ENCODE peak calls at places on chromosome 14, in six cellular contexts. One of them, this sample, is unnamed.

GRCh38 chr14:50932592-50933500 is 11.4 kb downstream of the PYGL start:
- DNase-seq in LNCaP clone FGC: no peak
- DNase-seq in psoas muscle: no peak
- DNase-seq in adrenal gland: no peak
- DNase-seq in fibroblast of villous mesenchyme: no peak
- DNase-seq in astrocyte of the spinal cord: no peak
- DNase-seq in this sample: no peak

GRCh38 chr14:100862277-100862676 is 36.4 kb downstream of the MEG3 start:
- DNase-seq in LNCaP clone FGC: no peak
- DNase-seq in psoas muscle: no peak
- DNase-seq in adrenal gland: peak
- DNase-seq in fibroblast of villous mesenchyme: no peak
- DNase-seq in astrocyte of the spinal cord: no peak
- DNase-seq in this sample: no peak

GRCh38 chr14:102496955-102497744 is 12.4 kb downstream of the ANKRD9 start:
- DNase-seq in LNCaP clone FGC: no peak
- DNase-seq in psoas muscle: no peak
- DNase-seq in adrenal gland: no peak
- DNase-seq in fibroblast of villous mesenchyme: no peak
- DNase-seq in astrocyte of the spinal cord: no peak
- DNase-seq in this sample: no peak

GRCh38 chr14:94505641-94506040 is 3.6 kb downstream of the SERPINA12 start:
- DNase-seq in LNCaP clone FGC: no peak
- DNase-seq in psoas muscle: no peak
- DNase-seq in adrenal gland: peak
- DNase-seq in fibroblast of villous mesenchyme: no peak
- DNase-seq in astrocyte of the spinal cord: no peak
- DNase-seq in this sample: no peak

GRCh38 chr14:53954551-53955233 is 1.9 kb downstream of the BMP4 start:
- DNase-seq in LNCaP clone FGC: no peak
- DNase-seq in psoas muscle: peak
- DNase-seq in adrenal gland: no peak
- DNase-seq in fibroblast of villous mesenchyme: peak
- DNase-seq in astrocyte of the spinal cord: peak
- DNase-seq in this sample: peak

GRCh38 chr14:40656301-40656700 is 950.4 kb upstream of the LRFN5 start:
- DNase-seq in LNCaP clone FGC: no peak
- DNase-seq in psoas muscle: no peak
- DNase-seq in adrenal gland: no peak
- DNase-seq in fibroblast of villous mesenchyme: no peak
- DNase-seq in astrocyte of the spinal cord: no peak
- DNase-seq in this sample: no peak

GRCh38 chr14:64845878-64846277 is 33.8 kb downstream of the SPTB start:
- DNase-seq in LNCaP clone FGC: no peak
- DNase-seq in psoas muscle: no peak
- DNase-seq in adrenal gland: no peak
- DNase-seq in fibroblast of villous mesenchyme: peak
- DNase-seq in astrocyte of the spinal cord: peak
- DNase-seq in this sample: no peak

GRCh38 chr14:68113328-68113930 is 293.9 kb downstream of the RAD51B start:
- DNase-seq in LNCaP clone FGC: no peak
- DNase-seq in psoas muscle: no peak
- DNase-seq in adrenal gland: no peak
- DNase-seq in fibroblast of villous mesenchyme: peak
- DNase-seq in astrocyte of the spinal cord: no peak
- DNase-seq in this sample: peak

GRCh38 chr14:71524321-71524982 is 407.8 kb upstream of the RGS6 start:
- DNase-seq in LNCaP clone FGC: no peak
- DNase-seq in psoas muscle: no peak
- DNase-seq in adrenal gland: no peak
- DNase-seq in fibroblast of villous mesenchyme: no peak
- DNase-seq in astrocyte of the spinal cord: no peak
- DNase-seq in this sample: no peak

GRCh38 chr14:91839754-91840153 is 27.6 kb downstream of the TC2N start:
- DNase-seq in LNCaP clone FGC: no peak
- DNase-seq in psoas muscle: no peak
- DNase-seq in adrenal gland: no peak
- DNase-seq in fibroblast of villous mesenchyme: no peak
- DNase-seq in astrocyte of the spinal cord: no peak
- DNase-seq in this sample: no peak

GRCh38 chr14:83638725-83639124 is 1891.2 kb upstream of the FLRT2 start:
- DNase-seq in LNCaP clone FGC: no peak
- DNase-seq in psoas muscle: no peak
- DNase-seq in adrenal gland: no peak
- DNase-seq in fibroblast of villous mesenchyme: no peak
- DNase-seq in astrocyte of the spinal cord: no peak
- DNase-seq in this sample: no peak

GRCh38 chr14:101466456-101467180 is 94.7 kb upstream of the DIO3 start:
- DNase-seq in LNCaP clone FGC: no peak
- DNase-seq in psoas muscle: no peak
- DNase-seq in adrenal gland: peak
- DNase-seq in fibroblast of villous mesenchyme: no peak
- DNase-seq in astrocyte of the spinal cord: no peak
- DNase-seq in this sample: no peak

GRCh38 chr14:52369305-52369781 is 55.2 kb downstream of the PTGER2 start:
- DNase-seq in LNCaP clone FGC: no peak
- DNase-seq in psoas muscle: peak
- DNase-seq in adrenal gland: no peak
- DNase-seq in fibroblast of villous mesenchyme: peak
- DNase-seq in astrocyte of the spinal cord: peak
- DNase-seq in this sample: peak

GRCh38 chr14:36976571-36977023 is 195.8 kb downstream of the SLC25A21 start:
- DNase-seq in LNCaP clone FGC: no peak
- DNase-seq in psoas muscle: no peak
- DNase-seq in adrenal gland: no peak
- DNase-seq in fibroblast of villous mesenchyme: no peak
- DNase-seq in astrocyte of the spinal cord: peak
- DNase-seq in this sample: peak

GRCh38 chr14:64792871-64793560 is 86.7 kb downstream of the SPTB start:
- DNase-seq in LNCaP clone FGC: no peak
- DNase-seq in psoas muscle: no peak
- DNase-seq in adrenal gland: no peak
- DNase-seq in fibroblast of villous mesenchyme: no peak
- DNase-seq in astrocyte of the spinal cord: no peak
- DNase-seq in this sample: no peak

GRCh38 chr14:100614803-100615202 is 27.6 kb upstream of the BEGAIN start:
- DNase-seq in LNCaP clone FGC: no peak
- DNase-seq in psoas muscle: no peak
- DNase-seq in adrenal gland: no peak
- DNase-seq in fibroblast of villous mesenchyme: no peak
- DNase-seq in astrocyte of the spinal cord: no peak
- DNase-seq in this sample: no peak

GRCh38 chr14:101122855-101123129 is 219.3 kb upstream of the RTL1 start:
- DNase-seq in LNCaP clone FGC: no peak
- DNase-seq in psoas muscle: no peak
- DNase-seq in adrenal gland: peak
- DNase-seq in fibroblast of villous mesenchyme: no peak
- DNase-seq in astrocyte of the spinal cord: no peak
- DNase-seq in this sample: no peak

GRCh38 chr14:86639146-86639545 is 1109.2 kb downstream of the FLRT2 start:
- DNase-seq in LNCaP clone FGC: no peak
- DNase-seq in psoas muscle: no peak
- DNase-seq in adrenal gland: no peak
- DNase-seq in fibroblast of villous mesenchyme: no peak
- DNase-seq in astrocyte of the spinal cord: no peak
- DNase-seq in this sample: peak

GRCh38 chr14:33475623-33476022 is 475.3 kb downstream of the EGLN3 start:
- DNase-seq in LNCaP clone FGC: no peak
- DNase-seq in psoas muscle: no peak
- DNase-seq in adrenal gland: peak
- DNase-seq in fibroblast of villous mesenchyme: peak
- DNase-seq in astrocyte of the spinal cord: peak
- DNase-seq in this sample: peak

GRCh38 chr14:72904840-72905561 is 11.1 kb upstream of the DPF3 start:
- DNase-seq in LNCaP clone FGC: peak
- DNase-seq in psoas muscle: peak
- DNase-seq in adrenal gland: peak
- DNase-seq in fibroblast of villous mesenchyme: peak
- DNase-seq in astrocyte of the spinal cord: peak
- DNase-seq in this sample: peak

GRCh38 chr14:64857979-64858740 is 21.5 kb downstream of the SPTB start:
- DNase-seq in LNCaP clone FGC: no peak
- DNase-seq in psoas muscle: no peak
- DNase-seq in adrenal gland: no peak
- DNase-seq in fibroblast of villous mesenchyme: no peak
- DNase-seq in astrocyte of the spinal cord: no peak
- DNase-seq in this sample: no peak

GRCh38 chr14:22303589-22304195 is 285.3 kb downstream of the DAD1 start:
- DNase-seq in LNCaP clone FGC: no peak
- DNase-seq in psoas muscle: no peak
- DNase-seq in adrenal gland: no peak
- DNase-seq in fibroblast of villous mesenchyme: peak
- DNase-seq in astrocyte of the spinal cord: peak
- DNase-seq in this sample: peak

GRCh38 chr14:51547260-51547659 is 104.5 kb upstream of the FRMD6 start:
- DNase-seq in LNCaP clone FGC: peak
- DNase-seq in psoas muscle: no peak
- DNase-seq in adrenal gland: peak
- DNase-seq in fibroblast of villous mesenchyme: peak
- DNase-seq in astrocyte of the spinal cord: peak
- DNase-seq in this sample: peak

GRCh38 chr14:70814466-70814865 is 5.2 kb upstream of the MAP3K9 start:
- DNase-seq in LNCaP clone FGC: no peak
- DNase-seq in psoas muscle: no peak
- DNase-seq in adrenal gland: no peak
- DNase-seq in fibroblast of villous mesenchyme: no peak
- DNase-seq in astrocyte of the spinal cord: no peak
- DNase-seq in this sample: no peak

GRCh38 chr14:60514378-60515243 is 5.7 kb downstream of the SIX6 start:
- DNase-seq in LNCaP clone FGC: no peak
- DNase-seq in psoas muscle: peak
- DNase-seq in adrenal gland: no peak
- DNase-seq in fibroblast of villous mesenchyme: no peak
- DNase-seq in astrocyte of the spinal cord: no peak
- DNase-seq in this sample: no peak

GRCh38 chr14:24351517-24351916 is 11.7 kb upstream of the RIPK3 start:
- DNase-seq in LNCaP clone FGC: no peak
- DNase-seq in psoas muscle: no peak
- DNase-seq in adrenal gland: no peak
- DNase-seq in fibroblast of villous mesenchyme: peak
- DNase-seq in astrocyte of the spinal cord: no peak
- DNase-seq in this sample: peak

GRCh38 chr14:91418387-91419043 is 895 bp upstream of the CCDC88C start:
- DNase-seq in LNCaP clone FGC: no peak
- DNase-seq in psoas muscle: peak
- DNase-seq in adrenal gland: peak
- DNase-seq in fibroblast of villous mesenchyme: peak
- DNase-seq in astrocyte of the spinal cord: peak
- DNase-seq in this sample: peak

GRCh38 chr14:99758121-99758871 is 34.9 kb upstream of the EML1 start:
- DNase-seq in LNCaP clone FGC: no peak
- DNase-seq in psoas muscle: no peak
- DNase-seq in adrenal gland: peak
- DNase-seq in fibroblast of villous mesenchyme: peak
- DNase-seq in astrocyte of the spinal cord: peak
- DNase-seq in this sample: peak

GRCh38 chr14:72790887-72791566 is 102.9 kb downstream of the DPF3 start:
- DNase-seq in LNCaP clone FGC: no peak
- DNase-seq in psoas muscle: peak
- DNase-seq in adrenal gland: no peak
- DNase-seq in fibroblast of villous mesenchyme: no peak
- DNase-seq in astrocyte of the spinal cord: no peak
- DNase-seq in this sample: no peak

GRCh38 chr14:85565862-85566296 is 35.9 kb downstream of the FLRT2 start:
- DNase-seq in LNCaP clone FGC: no peak
- DNase-seq in psoas muscle: no peak
- DNase-seq in adrenal gland: no peak
- DNase-seq in fibroblast of villous mesenchyme: peak
- DNase-seq in astrocyte of the spinal cord: peak
- DNase-seq in this sample: peak

GRCh38 chr14:47240755-47241437 is 434.5 kb downstream of the MDGA2 start:
- DNase-seq in LNCaP clone FGC: no peak
- DNase-seq in psoas muscle: no peak
- DNase-seq in adrenal gland: no peak
- DNase-seq in fibroblast of villous mesenchyme: no peak
- DNase-seq in astrocyte of the spinal cord: no peak
- DNase-seq in this sample: no peak
- TF ChIP-seq CTCF in LNCaP clone FGC: no peak
- TF ChIP-seq CTCF in psoas muscle: no peak
- TF ChIP-seq CTCF in adrenal gland: no peak
- TF ChIP-seq CTCF in fibroblast of villous mesenchyme: no peak
- TF ChIP-seq CTCF in astrocyte of the spinal cord: no peak
- TF ChIP-seq CTCF in this sample: no peak

GRCh38 chr14:28765907-28766504 is 581 bp upstream of the FOXG1 start:
- DNase-seq in LNCaP clone FGC: no peak
- DNase-seq in psoas muscle: no peak
- DNase-seq in adrenal gland: no peak
- DNase-seq in fibroblast of villous mesenchyme: no peak
- DNase-seq in astrocyte of the spinal cord: peak
- DNase-seq in this sample: no peak

GRCh38 chr14:28767851-28768548 is 1.4 kb downstream of the FOXG1 start:
- DNase-seq in LNCaP clone FGC: no peak
- DNase-seq in psoas muscle: peak
- DNase-seq in adrenal gland: no peak
- DNase-seq in fibroblast of villous mesenchyme: no peak
- DNase-seq in astrocyte of the spinal cord: no peak
- DNase-seq in this sample: no peak

GRCh38 chr14:28768549-28768870 is 1.9 kb downstream of the FOXG1 start:
- DNase-seq in LNCaP clone FGC: no peak
- DNase-seq in psoas muscle: no peak
- DNase-seq in adrenal gland: no peak
- DNase-seq in fibroblast of villous mesenchyme: no peak
- DNase-seq in astrocyte of the spinal cord: no peak
- DNase-seq in this sample: no peak

GRCh38 chr14:28766505-28767238 is at the start of gene FOXG1:
- DNase-seq in LNCaP clone FGC: no peak
- DNase-seq in psoas muscle: peak
- DNase-seq in adrenal gland: no peak
- DNase-seq in fibroblast of villous mesenchyme: no peak
- DNase-seq in astrocyte of the spinal cord: peak
- DNase-seq in this sample: peak

GRCh38 chr14:28767239-28767850 is 758 bp downstream of the FOXG1 start:
- DNase-seq in LNCaP clone FGC: no peak
- DNase-seq in psoas muscle: no peak
- DNase-seq in adrenal gland: no peak
- DNase-seq in fibroblast of villous mesenchyme: no peak
- DNase-seq in astrocyte of the spinal cord: no peak
- DNase-seq in this sample: no peak
- H3K4me3 ChIP-seq in LNCaP clone FGC: no peak
- H3K4me3 ChIP-seq in psoas muscle: no peak
- H3K4me3 ChIP-seq in adrenal gland: no peak
- H3K4me3 ChIP-seq in fibroblast of villous mesenchyme: no peak
- H3K4me3 ChIP-seq in astrocyte of the spinal cord: peak
- H3K4me3 ChIP-seq in this sample: no peak

GRCh38 chr14:35492569-35493014 is 41.4 kb upstream of the INSM2 start:
- DNase-seq in LNCaP clone FGC: no peak
- DNase-seq in psoas muscle: no peak
- DNase-seq in adrenal gland: no peak
- DNase-seq in fibroblast of villous mesenchyme: no peak
- DNase-seq in astrocyte of the spinal cord: no peak
- DNase-seq in this sample: no peak
- TF ChIP-seq CTCF in LNCaP clone FGC: no peak
- TF ChIP-seq CTCF in psoas muscle: no peak
- TF ChIP-seq CTCF in adrenal gland: no peak
- TF ChIP-seq CTCF in fibroblast of villous mesenchyme: no peak
- TF ChIP-seq CTCF in astrocyte of the spinal cord: no peak
- TF ChIP-seq CTCF in this sample: no peak

GRCh38 chr14:69154779-69155178 is 1.9 kb upstream of the DCAF5 start:
- DNase-seq in LNCaP clone FGC: no peak
- DNase-seq in psoas muscle: no peak
- DNase-seq in adrenal gland: peak
- DNase-seq in fibroblast of villous mesenchyme: no peak
- DNase-seq in astrocyte of the spinal cord: no peak
- DNase-seq in this sample: peak
- H3K4me3 ChIP-seq in LNCaP clone FGC: no peak
- H3K4me3 ChIP-seq in psoas muscle: no peak
- H3K4me3 ChIP-seq in adrenal gland: no peak
- H3K4me3 ChIP-seq in fibroblast of villous mesenchyme: no peak
- H3K4me3 ChIP-seq in astrocyte of the spinal cord: no peak
- H3K4me3 ChIP-seq in this sample: no peak

GRCh38 chr14:73935666-73936065 is 14.2 kb downstream of the FAM161B start:
- DNase-seq in LNCaP clone FGC: no peak
- DNase-seq in psoas muscle: no peak
- DNase-seq in adrenal gland: no peak
- DNase-seq in fibroblast of villous mesenchyme: no peak
- DNase-seq in astrocyte of the spinal cord: peak
- DNase-seq in this sample: peak
- TF ChIP-seq CTCF in LNCaP clone FGC: peak
- TF ChIP-seq CTCF in psoas muscle: no peak
- TF ChIP-seq CTCF in adrenal gland: peak
- TF ChIP-seq CTCF in fibroblast of villous mesenchyme: no peak
- TF ChIP-seq CTCF in astrocyte of the spinal cord: peak
- TF ChIP-seq CTCF in this sample: peak

This sample was measured in fibroblast of pulmonary artery.